ENCODE peak calls at places on chromosomes 1 and 21, in nine cellular contexts. V is cardiac muscle cell; A is activated naive CD4-positive, alpha-beta T cell treated with anti-CD3 and anti-CD28 coated beads, Interleukin-2, amount 10 ng/mL, durations not matched to agents 7 days and 5 days; B is tibial artery; F is caudate nucleus; O is omental fat pad; R is H54; C is occipital lobe; G is NCI-H2081. U is an unnamed sample.

GRCh38 chr1:110012100-110012499 is 22.3 kb upstream of the STRIP1 start:
- DNase-seq in O (no peak), A (no peak), F (no peak), R (no peak), G (no peak), C (no peak), B (no peak), V (no peak), U (no peak)

GRCh38 chr1:156923565-156924477 is 3.4 kb downstream of the LRRC71 start:
- DNase-seq in A (no peak), F (peak; percentile 27), B (no peak), R (no peak), V (no peak), C (no peak), O (no peak), G (no peak), U (no peak)

GRCh38 chr1:113542221-113542701 is 151.9 kb downstream of the MAGI3 start:
- DNase-seq in G (no peak), R (no peak), F (no peak), V (peak; percentile 65), A (no peak), B (no peak), O (no peak), C (peak; percentile 1), U (no peak)

GRCh38 chr1:203100163-203100867 is 14.5 kb upstream of the MYOG start:
- DNase-seq in V (no peak), C (no peak), A (no peak), G (no peak), O (no peak), R (no peak), F (no peak), B (no peak), U (no peak)

GRCh38 chr1:241637046-241637590 is 3.1 kb downstream of the CHML start:
- DNase-seq in A (no peak), G (no peak), B (no peak), R (no peak), F (no peak), O (no peak), V (peak; percentile 31), C (no peak), U (no peak)

GRCh38 chr1:234763361-234763760 is 153.4 kb upstream of the IRF2BP2 start:
- DNase-seq in F (no peak), G (no peak), V (no peak), C (no peak), R (no peak), B (no peak), A (no peak), O (no peak), U (no peak)

GRCh38 chr1:26336477-26337205 is 17.3 kb downstream of the CRYBG2 start:
- DNase-seq in G (peak; percentile 73), O (no peak), R (peak; percentile 53), F (peak; percentile 38), V (peak; percentile 42), A (peak; percentile 92), B (no peak), C (no peak), U (no peak)

GRCh38 chr1:155513300-155513926 is 49.2 kb downstream of the ASH1L start:
- DNase-seq in O (no peak), F (no peak), G (no peak), A (no peak), B (no peak), C (no peak), R (peak; percentile 13), V (peak; percentile 38), U (no peak)

GRCh38 chr21:36246080-36246631 is 73.8 kb upstream of the MORC3 start:
- DNase-seq in B (no peak), V (no peak), F (no peak), G (no peak), R (no peak), C (no peak), O (no peak), A (no peak), U (no peak)

GRCh38 chr1:2043886-2044285 is 6.3 kb upstream of the PRKCZ start:
- DNase-seq in R (no peak), F (no peak), A (no peak), B (no peak), C (no peak), G (no peak), V (no peak), O (no peak), U (no peak)

GRCh38 chr1:18408656-18409370 is 71.9 kb upstream of the KLHDC7A start:
- DNase-seq in V (no peak), F (no peak), G (no peak), C (no peak), R (no peak), A (no peak), O (no peak), B (no peak), U (no peak)

GRCh38 chr21:33121715-33122475 is 52.0 kb downstream of the OLIG1 start:
- DNase-seq in F (no peak), R (peak; percentile 26), V (peak; percentile 16), B (no peak), C (no peak), O (no peak), G (no peak), A (no peak), U (no peak)

GRCh38 chr21:42463861-42464515 is 32.0 kb downstream of the RSPH1 start:
- DNase-seq in C (no peak), A (peak; percentile 73), O (no peak), R (no peak), G (no peak), B (no peak), F (no peak), V (peak; percentile 57), U (peak; percentile 41)

GRCh38 chr1:25996966-25997758 is 701 bp downstream of the PAFAH2 start:
- DNase-seq in F (no peak), A (no peak), G (no peak), B (peak; percentile 73), V (peak; percentile 84), O (no peak), C (no peak), R (no peak), U (no peak)

GRCh38 chr1:214414691-214415090 is 133.7 kb downstream of the SMYD2 start:
- DNase-seq in C (no peak), G (no peak), V (no peak), F (no peak), O (no peak), R (no peak), A (no peak), B (no peak), U (no peak)